ENCODE peak calls at places on chromosome X, in six cellular contexts. U is left ventricle myocardium inferior, P is mammary epithelial cell, S is BJ, A is HT1080, M is fibroblast of the aortic adventitia. F is an unnamed sample.
A peak's percentile ranks its signal among the peaks of the same experiment; 100 is the strongest.

GRCh38 chrX:151153086-151153485 is 23.3 kb upstream of the GPR50 start:
- DNase-seq in M (peak; percentile 29), A (peak; percentile 65), S (no peak), P (peak; percentile 55), U (no peak), F (no peak)

GRCh38 chrX:122913134-122913533 is 270.9 kb upstream of the GRIA3 start:
- DNase-seq in S (no peak), A (no peak), M (no peak), P (no peak), U (no peak), F (no peak)

GRCh38 chrX:50812995-50813842 is 775 bp downstream of the SHROOM4 start:
- DNase-seq in U (peak; percentile 46), S (no peak), A (peak; percentile 24), M (peak; percentile 16), P (peak; percentile 38), F (no peak)

GRCh38 chrX:19625612-19626011 is 110.3 kb upstream of the MAP3K15 start:
- DNase-seq in M (no peak), S (no peak), P (peak; percentile 76), U (no peak), A (peak; percentile 88), F (no peak)

GRCh38 chrX:149641832-149642231 is 10.2 kb upstream of the TMEM185A start:
- DNase-seq in S (no peak), P (no peak), A (no peak), U (no peak), M (peak; percentile 64), F (no peak)

GRCh38 chrX:96563663-96564062 is 121.0 kb upstream of the DIAPH2 start:
- DNase-seq in S (peak; percentile 3), M (peak; percentile 78), U (no peak), A (no peak), P (no peak), F (no peak)

GRCh38 chrX:107739541-107739940 is 36.0 kb downstream of the TSC22D3 start:
- DNase-seq in A (no peak), U (no peak), S (no peak), P (no peak), M (no peak), F (no peak)

GRCh38 chrX:17876135-17876534 is 15.0 kb upstream of the RAI2 start:
- DNase-seq in U (no peak), A (peak; percentile 1), S (no peak), P (no peak), M (no peak), F (no peak)

GRCh38 chrX:25427873-25428555 is 412.2 kb upstream of the ARX start:
- DNase-seq in A (peak; percentile 4), M (no peak), S (no peak), P (no peak), U (no peak), F (no peak)

GRCh38 chrX:1025413-1025812 is 187.0 kb downstream of the CRLF2 start:
- DNase-seq in S (no peak), P (no peak), A (no peak), M (no peak), U (no peak), F (no peak)

GRCh38 chrX:126064901-126065541 is 101.1 kb downstream of the DCAF12L2 start:
- DNase-seq in A (no peak), P (no peak), U (no peak), S (no peak), M (no peak), F (no peak)

GRCh38 chrX:47936224-47936939 is 67.4 kb downstream of the ZNF182 start:
- DNase-seq in P (no peak), U (no peak), A (no peak), M (no peak), S (no peak), F (peak; percentile 62)

GRCh38 chrX:113429011-113429410 is 588.4 kb upstream of the AMOT start:
- DNase-seq in A (no peak), U (no peak), P (no peak), S (no peak), M (no peak), F (no peak)

GRCh38 chrX:32592786-32593185 is 618.6 kb downstream of the DMD start:
- DNase-seq in S (no peak), A (no peak), U (no peak), P (no peak), M (no peak), F (no peak)

GRCh38 chrX:56762707-56763555 is 33.9 kb downstream of the NBDY start:
- DNase-seq in P (no peak), S (no peak), U (no peak), A (no peak), M (no peak), F (no peak)

GRCh38 chrX:106894978-106895452 is 8.1 kb downstream of the RIPPLY1 start:
- DNase-seq in P (peak; percentile 73), M (peak; percentile 71), A (peak; percentile 90), U (no peak), S (no peak), F (no peak)

GRCh38 chrX:85620466-85620865 is 241.0 kb upstream of the POF1B start:
- DNase-seq in U (no peak), A (no peak), P (no peak), S (no peak), M (no peak), F (no peak)

GRCh38 chrX:51144828-51145442 is 187.7 kb upstream of the NUDT10 start:
- DNase-seq in A (peak; percentile 1), P (peak; percentile 16), S (no peak), M (peak; percentile 36), U (no peak), F (peak; percentile 6)

GRCh38 chrX:31546130-31546529 is 474.3 kb upstream of the FTHL17 start:
- DNase-seq in A (peak; percentile 76), P (peak; percentile 74), S (peak; percentile 12), M (peak; percentile 74), U (no peak), F (no peak)

GRCh38 chrX:17078031-17078730 is 131.7 kb downstream of the REPS2 start:
- DNase-seq in M (peak; percentile 72), P (peak; percentile 46), S (peak; percentile 44), U (no peak), A (peak; percentile 42), F (no peak)

GRCh38 chrX:9341305-9342201 is 123.3 kb upstream of the TBL1X start:
- DNase-seq in P (no peak), M (peak; percentile 57), U (peak; percentile 59), S (no peak), A (peak; percentile 29), F (peak; percentile 66)

GRCh38 chrX:11290673-11291072 is 2.5 kb upstream of the AMELX start:
- DNase-seq in A (no peak), S (no peak), P (no peak), M (no peak), U (no peak), F (no peak)

GRCh38 chrX:155768036-155768769 is 112.9 kb upstream of the VAMP7 start:
- DNase-seq in S (no peak), U (no peak), M (peak; percentile 20), A (no peak), P (peak; percentile 48), F (no peak)

GRCh38 chrX:50700921-50701320 is 113.1 kb downstream of the SHROOM4 start:
- DNase-seq in A (no peak), M (no peak), U (no peak), S (no peak), P (no peak), F (no peak)

GRCh38 chrX:56233682-56234081 is 1.5 kb downstream of the KLF8 start:
- DNase-seq in S (peak; percentile 6), M (no peak), U (peak; percentile 37), A (no peak), P (peak; percentile 81), F (no peak)

GRCh38 chrX:9587551-9588096 is 122.8 kb downstream of the TBL1X start:
- DNase-seq in S (no peak), A (no peak), M (no peak), P (no peak), U (no peak), F (no peak)

GRCh38 chrX:17654116-17654515 is 83.2 kb upstream of the SCML1 start:
- DNase-seq in A (no peak), U (no peak), S (no peak), P (no peak), M (no peak), F (no peak)

GRCh38 chrX:38754102-38754790 is 47.0 kb upstream of the MID1IP1 start:
- DNase-seq in S (peak; percentile 6), U (no peak), M (peak; percentile 75), A (peak; percentile 16), P (peak; percentile 35), F (peak; percentile 15)

GRCh38 chrX:153903238-153903980 is 1.1 kb upstream of the AVPR2 start:
- DNase-seq in U (no peak), M (no peak), A (no peak), S (no peak), P (no peak), F (no peak)

GRCh38 chrX:118990512-118991227 is 16.3 kb downstream of the LONRF3 start:
- DNase-seq in A (no peak), P (no peak), M (no peak), U (no peak), S (no peak), F (no peak)

GRCh38 chrX:154505726-154506125 is 10.3 kb downstream of the FAM3A start:
- DNase-seq in A (peak; percentile 68), S (no peak), U (no peak), P (peak; percentile 44), M (no peak), F (no peak)

GRCh38 chrX:134020910-134021309 is 35.5 kb upstream of the GPC3 start:
- DNase-seq in S (no peak), A (no peak), M (no peak), P (no peak), U (no peak), F (no peak)

GRCh38 chrX:15750611-15751159 is 12.6 kb downstream of the CA5B start:
- DNase-seq in P (no peak), M (no peak), U (no peak), S (no peak), A (no peak), F (no peak)

GRCh38 chrX:139738581-139738980 is 30.6 kb upstream of the MCF2 start:
- DNase-seq in S (no peak), U (no peak), A (peak; percentile 81), M (peak; percentile 4), P (peak; percentile 72), F (no peak)

GRCh38 chrX:131703646-131704045 is 159.8 kb downstream of the OR13H1 start:
- DNase-seq in P (peak; percentile 3), S (no peak), U (no peak), M (no peak), A (no peak), F (no peak)

GRCh38 chrX:136202889-136203288 is 48.3 kb downstream of the MAP7D3 start:
- DNase-seq in A (no peak), M (peak; percentile 75), U (no peak), S (peak; percentile 71), P (no peak), F (no peak)

GRCh38 chrX:39996561-39996960 is 101.2 kb downstream of the BCOR start:
- DNase-seq in P (no peak), S (no peak), U (no peak), M (no peak), A (no peak), F (no peak)

GRCh38 chrX:121154858-121155404 is 107.5 kb downstream of the GLUD2 start:
- DNase-seq in S (no peak), P (no peak), U (no peak), A (no peak), M (no peak), F (no peak)

F was measured in GM06990.